ENCODE peak calls at places on chromosomes 13 and 19, in six cellular contexts. I is IMR-90, N is H9, P is trophoblast cell, O is H1, L is neuronal stem cell. Y is an unnamed sample.

GRCh38 chr19:48737360-48737998 is 2.9 kb downstream of the RASIP1 start:
- DNase-seq in N (peak), I (no peak), L (no peak), P (no peak), O (no peak), Y (no peak)

GRCh38 chr13:46544811-46545210 is 8.2 kb upstream of the LRCH1 start:
- DNase-seq in O (no peak), N (no peak), L (no peak), P (no peak), I (no peak), Y (no peak)

GRCh38 chr13:99866781-99867180 is 104.8 kb downstream of the ZIC5 start:
- DNase-seq in O (no peak), I (no peak), N (no peak), P (no peak), L (no peak), Y (no peak)

GRCh38 chr19:53917356-53917755 is 8.3 kb downstream of the CACNG7 start:
- DNase-seq in L (no peak), I (no peak), N (no peak), P (no peak), O (no peak), Y (no peak)

GRCh38 chr13:95343944-95344343 is 42.7 kb upstream of the ABCC4 start:
- DNase-seq in I (no peak), L (no peak), P (no peak), N (no peak), O (no peak), Y (no peak)

GRCh38 chr13:29435125-29435911 is 160.2 kb downstream of the SLC7A1 start:
- DNase-seq in L (no peak), O (no peak), N (no peak), P (no peak), I (peak), Y (peak)

GRCh38 chr13:39803156-39803555 is 147.7 kb downstream of the COG6 start:
- DNase-seq in P (peak), I (no peak), O (no peak), N (no peak), L (no peak), Y (no peak)

GRCh38 chr13:27359203-27359821 is 65.1 kb upstream of the GTF3A start:
- DNase-seq in L (peak), P (peak), I (peak), O (no peak), N (peak), Y (peak)

GRCh38 chr13:31234729-31235128 is 35.0 kb downstream of the B3GLCT start:
- DNase-seq in O (no peak), P (no peak), N (peak), I (no peak), L (no peak), Y (no peak)

GRCh38 chr19:13796301-13797057 is 1.2 kb downstream of the ZSWIM4 start:
- DNase-seq in P (peak), O (no peak), N (peak), I (peak), L (no peak), Y (peak)

GRCh38 chr19:13794388-13794751 is 873 bp upstream of the ZSWIM4 start:
- DNase-seq in N (no peak), I (peak), O (no peak), P (peak), L (no peak), Y (peak)

GRCh38 chr19:13797058-13797440 is 1.8 kb downstream of the ZSWIM4 start:
- DNase-seq in N (no peak), P (no peak), L (no peak), O (no peak), I (no peak), Y (no peak)

GRCh38 chr19:13795595-13796300 is 505 bp downstream of the ZSWIM4 start:
- DNase-seq in I (peak), P (no peak), L (no peak), O (no peak), N (peak), Y (no peak)

GRCh38 chr19:13794752-13795589 is at the start of gene ZSWIM4:
- DNase-seq in P (peak), O (peak), I (peak), L (peak), N (peak), Y (peak)
- H3K23ac ChIP-seq in P (no peak), O (no peak), I (peak), L (peak), N (no peak), Y (no peak)

GRCh38 chr19:16106121-16106520 is 5.6 kb upstream of the RAB8A start:
- DNase-seq in O (no peak), P (no peak), I (peak), L (no peak), N (no peak), Y (peak)
- H4K91ac ChIP-seq in O (no peak), P (no peak), I (no peak), L (no peak), N (no peak), Y (no peak)

DNA sequence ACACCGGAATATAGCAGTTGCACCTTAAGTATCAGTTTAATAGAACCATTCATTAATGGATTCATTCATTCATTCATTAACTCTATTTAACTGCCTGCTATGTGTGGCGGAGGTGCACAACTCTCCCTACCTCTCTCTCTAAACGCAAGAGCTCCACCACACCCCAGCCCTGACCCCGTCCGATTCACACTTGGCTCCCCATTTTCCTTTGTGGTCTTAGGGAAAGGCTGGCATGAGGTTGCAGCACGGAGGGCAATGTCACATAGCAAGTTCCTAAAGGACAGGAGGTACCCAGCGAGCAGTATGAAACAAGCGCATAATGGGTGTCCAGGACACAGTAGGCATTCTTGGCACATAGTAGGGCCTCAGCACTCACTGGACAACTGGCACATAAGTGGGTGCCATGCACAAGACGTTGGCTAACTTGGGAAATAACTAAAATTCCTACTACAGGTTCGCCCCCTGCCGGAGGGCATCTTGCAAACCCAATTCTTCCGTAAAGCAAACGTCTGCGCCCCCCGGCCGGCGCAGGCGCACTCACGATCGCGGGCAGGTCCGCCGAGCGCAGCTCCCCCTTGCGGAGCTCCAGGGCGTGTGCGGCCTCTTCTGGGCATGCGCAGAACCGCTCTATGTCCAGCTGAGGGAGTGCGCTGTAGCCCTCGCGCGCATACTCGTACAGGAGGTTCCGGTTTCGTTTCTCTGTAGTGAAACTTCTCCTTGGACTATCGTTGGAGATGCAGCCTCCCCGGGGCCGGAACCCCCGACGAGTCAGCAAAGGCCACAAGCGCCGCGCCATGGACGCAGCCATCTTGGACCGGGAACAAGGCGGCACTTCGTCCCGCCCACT is at the start of gene SARS2:
- DNase-seq in L (peak), P (peak), N (peak), I (peak), O (peak), Y (peak)
- H3K23ac ChIP-seq in L (peak), P (no peak), N (no peak), I (peak), O (no peak), Y (no peak)

GRCh38 chr13:35716186-35716585 is 239.7 kb upstream of the MAB21L1 start:
- DNase-seq in L (no peak), N (no peak), I (peak), O (no peak), P (peak), Y (no peak)
- H4K91ac ChIP-seq in L (no peak), N (no peak), I (peak), O (no peak), P (no peak), Y (no peak)

DNA sequence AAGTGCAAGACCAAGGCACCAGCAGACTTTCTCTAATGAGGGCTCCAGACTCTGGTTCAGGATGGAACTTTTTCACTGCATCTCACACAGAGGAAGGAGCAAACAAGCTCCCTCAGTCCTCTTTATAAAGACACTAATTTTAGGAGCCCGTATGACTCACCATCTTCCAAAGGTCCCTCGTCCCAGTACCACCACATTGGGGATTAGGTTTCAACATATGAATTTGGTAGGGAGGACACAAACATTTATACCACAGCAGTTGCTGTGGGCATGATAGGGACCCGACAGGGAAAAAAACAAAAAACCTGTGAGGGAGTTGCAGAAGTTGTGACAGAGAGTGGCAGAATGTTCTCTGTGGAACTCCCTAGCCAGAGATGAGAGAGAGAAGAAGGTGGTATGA is 6.5 kb upstream of the CNMD start:
- DNase-seq in I (no peak), O (no peak), L (no peak), N (no peak), P (no peak), Y (no peak)
- H3K23ac ChIP-seq in I (no peak), O (no peak), L (no peak), N (no peak), P (no peak), Y (no peak)

GRCh38 chr19:18469245-18470107 is 31.5 kb upstream of the ISYNA1 start:
- DNase-seq in O (peak), L (no peak), I (peak), N (peak), P (peak), Y (peak)

GRCh38 chr19:18468930-18469244 is 31.0 kb upstream of the ISYNA1 start:
- DNase-seq in P (no peak), N (no peak), I (no peak), O (no peak), L (no peak), Y (no peak)

GRCh38 chr19:18467978-18468377 is 30.0 kb upstream of the ISYNA1 start:
- DNase-seq in I (no peak), N (no peak), O (no peak), L (no peak), P (no peak), Y (no peak)

GRCh38 chr19:18470153-18470552 is 32.2 kb upstream of the ISYNA1 start:
- DNase-seq in O (no peak), N (peak), I (no peak), P (no peak), L (no peak), Y (no peak)

DNA sequence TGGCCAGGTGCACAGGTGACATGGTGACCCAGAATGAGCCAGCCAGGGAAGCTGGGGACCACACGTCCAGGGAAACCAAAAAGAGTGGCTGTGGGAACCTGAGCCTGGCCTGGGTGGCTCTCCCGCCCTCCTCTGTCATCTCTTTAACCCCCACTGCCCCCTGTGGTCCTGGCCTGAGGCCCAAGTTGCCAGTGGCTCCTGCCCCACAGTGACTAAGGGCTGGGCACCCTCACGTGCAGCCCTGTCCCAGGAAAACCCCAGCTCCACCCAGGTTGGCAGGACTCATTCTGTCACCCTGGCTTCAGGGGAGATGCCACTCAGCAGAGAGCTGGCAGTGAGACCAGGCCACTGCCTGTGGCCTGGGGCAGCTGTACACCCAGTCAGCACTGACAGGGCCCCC is 30.6 kb upstream of the ISYNA1 start:
- DNase-seq in P (no peak), I (no peak), O (no peak), N (no peak), L (no peak), Y (no peak)
- H4K91ac ChIP-seq in P (no peak), I (no peak), O (no peak), N (no peak), L (no peak), Y (no peak)

GRCh38 chr13:48497669-48498068 is 35.2 kb downstream of the RCBTB2 start:
- DNase-seq in L (no peak), P (no peak), N (no peak), I (no peak), O (no peak), Y (no peak)
- H3K23ac ChIP-seq in L (no peak), P (no peak), N (no peak), I (no peak), O (no peak), Y (no peak)